ENCODE peak calls at places on chromosomes 13 and 19, in five cellular contexts. Z is astrocyte; H is naive thymus-derived CD4-positive, alpha-beta T cell; G is A549; W is CD8-positive, alpha-beta T cell. E is an unnamed sample. For H3K9me3 and H3K4me1, the result is how much of the 10 kb centered on the place peaks cover.

GRCh38 chr13:28755546-28755870 is 36.7 kb upstream of the SLC46A3 start:
- DNase-seq in Z (no peak), H (no peak), G (no peak), W (no peak), E (no peak)

GRCh38 chr19:8310342-8311055 is 2.3 kb upstream of the CD320 start:
- DNase-seq in Z (no peak), H (no peak), G (no peak), W (no peak), E (peak)

GRCh38 chr19:50702158-50702869 is 17.3 kb downstream of the SHANK1 start:
- DNase-seq in Z (no peak), H (no peak), G (no peak), W (no peak), E (no peak)

GRCh38 chr13:29933401-29933800 is 83.0 kb upstream of the UBL3 start:
- DNase-seq in Z (no peak), H (no peak), G (no peak), W (no peak), E (no peak)

GRCh38 chr13:53941588-53942190 is 913.1 kb downstream of the OLFM4 start:
- DNase-seq in Z (no peak), H (no peak), G (no peak), W (no peak), E (no peak)

GRCh38 chr13:51803422-51804294 is at the start of gene DHRS12:
- DNase-seq in Z (peak), H (peak), G (peak), W (peak), E (peak)

GRCh38 chr19:37981785-37982475 is 74.9 kb downstream of the SIPA1L3 start:
- DNase-seq in Z (peak), H (no peak), G (no peak), W (no peak), E (peak)

GRCh38 chr19:30061557-30062330 is 119.7 kb downstream of the URI1 start:
- DNase-seq in Z (no peak), H (no peak), G (no peak), W (peak), E (peak)

GRCh38 chr13:83216521-83217245 is 665.6 kb downstream of the SLITRK1 start:
- DNase-seq in Z (no peak), H (no peak), G (no peak), W (no peak), E (no peak)

GRCh38 chr19:18850560-18851375 is 19.0 kb downstream of the UPF1 start:
- DNase-seq in Z (no peak), H (no peak), G (no peak), W (no peak), E (no peak)

GRCh38 chr19:45779231-45780145 is 2.8 kb downstream of the DMPK start:
- DNase-seq in Z (no peak), H (peak), G (peak), W (peak), E (no peak)

GRCh38 chr19:28934626-28935025 is 278.3 kb downstream of the UQCRFS1 start:
- DNase-seq in Z (no peak), H (no peak), G (no peak), W (no peak), E (no peak)

GRCh38 chr13:43019811-43020210 is 3.6 kb upstream of the DNAJC15 start:
- DNase-seq in Z (no peak), H (no peak), G (no peak), W (no peak), E (no peak)

GRCh38 chr13:99626461-99627082 is 125.3 kb downstream of the TM9SF2 start:
- DNase-seq in Z (peak), H (no peak), G (no peak), W (no peak), E (peak)

GRCh38 chr19:10871711-10872550 is 578 bp downstream of the CARM1 start:
- DNase-seq in Z (no peak), H (no peak), G (no peak), W (peak), E (no peak)

GRCh38 chr19:1213391-1214286 is 8.1 kb downstream of the STK11 start:
- DNase-seq in Z (peak), H (peak), G (no peak), W (no peak), E (no peak)

GRCh38 chr19:29609636-29610035 is 3.6 kb downstream of the POP4 start:
- DNase-seq in Z (no peak), H (no peak), G (no peak), W (no peak), E (no peak)

GRCh38 chr13:92317066-92317465 is 909.5 kb upstream of the GPC6 start:
- DNase-seq in Z (peak), H (no peak), G (no peak), W (no peak), E (no peak)

GRCh38 chr13:114043421-114044053 is 69.7 kb upstream of the C13orf46 start:
- DNase-seq in Z (peak), H (no peak), G (peak), W (no peak), E (peak)

GRCh38 chr19:3672575-3672948 is 27.7 kb downstream of the PIP5K1C start:
- DNase-seq in Z (no peak), H (no peak), G (no peak), W (no peak), E (no peak)

DNA sequence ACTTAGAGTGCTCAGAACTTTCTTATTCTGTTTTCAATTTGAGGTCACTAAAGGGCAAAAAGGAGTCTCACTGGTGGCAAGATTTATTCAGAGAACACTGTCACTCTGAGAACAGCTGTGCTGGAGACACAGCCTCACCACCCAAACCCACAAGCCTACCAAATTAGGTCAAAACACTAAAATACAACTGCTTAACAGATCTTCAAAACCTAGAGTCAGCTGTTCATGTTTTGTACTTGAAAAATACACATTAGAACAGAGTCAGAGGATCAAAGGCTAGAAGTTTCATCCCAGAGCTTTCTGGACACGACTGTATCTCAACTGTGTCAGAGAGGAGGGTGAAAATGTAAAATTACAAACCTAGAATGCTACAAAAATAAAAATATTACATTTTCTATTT is 89.3 kb downstream of the MIPEP start:
- DNase-seq in Z (no peak), H (peak), G (no peak), W (no peak), E (no peak)
- H3K4me3 ChIP-seq in Z (no peak), H (no peak), G (no peak), W (no peak), E (no peak)

GRCh38 chr19:20558011-20558410 is 7.6 kb downstream of the ZNF737 start:
- DNase-seq in Z (no peak), H (no peak), G (no peak), W (no peak), E (no peak)
- H3K9me3 ChIP-seq in Z (under half), H (half or more), G (under half), W (under half), E (under half)

DNA sequence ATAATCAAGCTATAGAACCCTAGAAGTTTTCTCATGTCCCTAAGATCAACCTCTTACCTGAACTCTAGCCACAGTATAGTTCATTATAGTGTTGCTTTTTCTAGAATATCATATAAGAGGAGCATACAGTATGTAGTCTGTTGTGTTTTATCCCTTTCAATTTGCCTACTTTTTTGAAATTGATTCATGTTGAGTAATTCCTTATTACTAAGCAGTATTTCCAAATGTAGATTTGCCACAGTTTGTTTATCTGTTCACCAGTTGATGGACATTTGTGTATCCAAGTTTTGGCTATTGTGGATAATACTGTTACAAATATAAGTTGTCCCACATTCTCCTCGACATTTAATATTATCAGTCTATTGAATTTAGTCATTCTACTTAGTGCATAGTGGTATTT is 138.0 kb downstream of the LMO7 start:
- DNase-seq in Z (no peak), H (no peak), G (no peak), W (no peak), E (no peak)
- H3K4me1 ChIP-seq in Z (under half), H (under half), G (half or more), W (under half), E (under half)

GRCh38 chr13:78608705-78609463 is 5.5 kb upstream of the POU4F1 start:
- DNase-seq in Z (no peak), H (no peak), G (no peak), W (no peak), E (no peak)

GRCh38 chr13:78607409-78608253 is 4.3 kb upstream of the POU4F1 start:
- DNase-seq in Z (no peak), H (no peak), G (no peak), W (no peak), E (no peak)

GRCh38 chr13:78609464-78610205 is 6.3 kb upstream of the POU4F1 start:
- DNase-seq in Z (no peak), H (no peak), G (peak), W (no peak), E (no peak)

GRCh38 chr13:78606471-78607408 is 3.4 kb upstream of the POU4F1 start:
- DNase-seq in Z (no peak), H (no peak), G (no peak), W (no peak), E (no peak)

GRCh38 chr13:78608254-78608704 is 4.9 kb upstream of the POU4F1 start:
- DNase-seq in Z (no peak), H (no peak), G (no peak), W (no peak), E (no peak)
- H3K4me3 ChIP-seq in Z (peak), H (peak), G (peak), W (no peak), E (no peak)